ENCODE peak calls at places on chromosomes 7 and 10, in ten cellular contexts. N is SK-N-SH, Y is astrocyte of the spinal cord, I is fibroblast of mammary gland, G is RWPE1, P is epithelial cell of esophagus, M is progenitor cell of endocrine pancreas, C is hepatocyte, T is endothelial cell, V is kidney. R is an unnamed sample.

GRCh38 chr7:479948-480499 is 39.6 kb downstream of the PDGFA start:
- DNase-seq in I (no peak), C (no peak), P (peak; percentile 58), V (peak; percentile 72), Y (no peak), G (no peak), M (no peak), T (no peak), N (no peak), R (no peak)

GRCh38 chr10:91335147-91335546 is 75.0 kb upstream of the HECTD2 start:
- DNase-seq in P (peak; percentile 18), N (no peak), M (no peak), G (no peak), I (no peak), Y (no peak), C (no peak), T (no peak), V (no peak), R (no peak)

GRCh38 chr10:118564114-118564513 is 31.3 kb downstream of the PRLHR start:
- DNase-seq in T (no peak), V (no peak), P (no peak), I (no peak), G (no peak), Y (no peak), M (no peak), C (no peak), N (no peak), R (no peak)

GRCh38 chr7:22579961-22580360 is 80.0 kb upstream of the STEAP1B start:
- DNase-seq in N (no peak), I (no peak), P (no peak), T (no peak), M (no peak), G (no peak), V (no peak), C (no peak), Y (no peak), R (no peak)

GRCh38 chr7:101558742-101559325 is 70.3 kb downstream of the MYL10 start:
- DNase-seq in T (no peak), V (no peak), M (no peak), C (no peak), I (no peak), N (no peak), P (no peak), Y (no peak), G (no peak), R (no peak)

GRCh38 chr10:130498042-130498441 is 361.9 kb downstream of the GLRX3 start:
- DNase-seq in T (no peak), I (no peak), C (no peak), G (no peak), N (no peak), V (no peak), M (peak; percentile 6), P (no peak), Y (no peak), R (no peak)

GRCh38 chr10:17033529-17034250 is 95.9 kb downstream of the CUBN start:
- DNase-seq in M (no peak), T (no peak), N (no peak), V (no peak), Y (no peak), I (peak; percentile 72), P (no peak), G (no peak), C (no peak), R (peak; percentile 69)

GRCh38 chr7:14501436-14501835 is 401.1 kb downstream of the DGKB start:
- DNase-seq in P (peak; percentile 88), M (no peak), N (no peak), T (no peak), I (no peak), Y (no peak), C (no peak), V (no peak), G (no peak), R (no peak)

GRCh38 chr10:45052700-45053099 is 52.0 kb downstream of the ZNF22 start:
- DNase-seq in M (no peak), T (no peak), C (no peak), P (no peak), G (no peak), N (no peak), Y (no peak), V (no peak), I (no peak), R (peak; percentile 74)

GRCh38 chr7:1463685-1464223 is 4.5 kb upstream of the MICALL2 start:
- DNase-seq in N (no peak), I (peak; percentile 36), M (no peak), T (no peak), G (no peak), Y (no peak), P (no peak), C (no peak), V (no peak), R (no peak)

GRCh38 chr10:88901610-88902327 is 21.7 kb downstream of the STAMBPL1 start:
- DNase-seq in Y (peak; percentile 47), M (no peak), P (no peak), G (no peak), C (no peak), N (no peak), V (no peak), T (no peak), I (peak; percentile 71), R (peak; percentile 58)

GRCh38 chr10:101131962-101132635 is 999 bp downstream of the TLX1 start:
- DNase-seq in C (no peak), V (peak; percentile 61), Y (no peak), T (no peak), N (peak; percentile 49), G (no peak), P (no peak), M (no peak), I (no peak), R (no peak)

GRCh38 chr10:79234391-79235318 is 112.6 kb upstream of the PPIF start:
- DNase-seq in P (peak; percentile 52), V (no peak), I (peak; percentile 30), T (no peak), C (no peak), G (peak; percentile 50), N (no peak), Y (no peak), M (no peak), R (no peak)

GRCh38 chr10:27344568-27345454 is 104.2 kb upstream of the ACBD5 start:
- DNase-seq in T (no peak), N (no peak), G (no peak), M (no peak), Y (no peak), I (no peak), C (no peak), P (no peak), V (no peak), R (no peak)

GRCh38 chr7:156156734-156157408 is 344.6 kb upstream of the SHH start:
- DNase-seq in M (peak; percentile 34), V (peak; percentile 82), N (peak; percentile 43), C (peak; percentile 61), I (no peak), T (peak; percentile 42), G (peak; percentile 23), P (peak; percentile 1), Y (peak; percentile 20), R (no peak)
- TF ChIP-seq CTCF in M (peak; percentile 51), V (peak; percentile 45), N (peak; percentile 55), C (peak; percentile 37), I (no peak), T (no peak), G (no peak), P (no peak), Y (no peak), R (no peak)

DNA sequence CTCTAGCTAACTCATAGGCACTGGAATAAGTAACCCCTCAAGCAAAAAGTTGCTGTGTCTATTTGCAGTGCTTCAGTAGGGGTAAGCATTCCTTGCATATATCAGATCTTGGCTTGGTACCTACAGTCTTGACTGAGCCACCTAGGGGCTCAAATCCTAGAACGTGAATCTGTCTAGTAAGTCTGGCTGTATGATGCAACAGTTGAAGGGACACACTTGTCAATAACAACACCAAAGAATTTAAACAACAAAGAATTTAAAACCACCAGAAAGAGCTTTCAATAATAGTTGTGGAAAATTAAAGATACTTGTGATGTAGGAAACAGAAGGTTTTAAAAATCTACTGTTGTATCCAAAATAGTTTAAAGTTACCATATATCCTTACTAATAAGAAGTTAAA is 65.4 kb downstream of the EBLN1 start:
- DNase-seq in I (no peak), Y (no peak), M (no peak), T (no peak), N (no peak), V (no peak), C (no peak), G (no peak), P (no peak), R (no peak)
- TF ChIP-seq CTCF in I (no peak), Y (no peak), M (no peak), T (no peak), N (no peak), V (no peak), C (no peak), G (no peak), P (no peak), R (no peak)

DNA sequence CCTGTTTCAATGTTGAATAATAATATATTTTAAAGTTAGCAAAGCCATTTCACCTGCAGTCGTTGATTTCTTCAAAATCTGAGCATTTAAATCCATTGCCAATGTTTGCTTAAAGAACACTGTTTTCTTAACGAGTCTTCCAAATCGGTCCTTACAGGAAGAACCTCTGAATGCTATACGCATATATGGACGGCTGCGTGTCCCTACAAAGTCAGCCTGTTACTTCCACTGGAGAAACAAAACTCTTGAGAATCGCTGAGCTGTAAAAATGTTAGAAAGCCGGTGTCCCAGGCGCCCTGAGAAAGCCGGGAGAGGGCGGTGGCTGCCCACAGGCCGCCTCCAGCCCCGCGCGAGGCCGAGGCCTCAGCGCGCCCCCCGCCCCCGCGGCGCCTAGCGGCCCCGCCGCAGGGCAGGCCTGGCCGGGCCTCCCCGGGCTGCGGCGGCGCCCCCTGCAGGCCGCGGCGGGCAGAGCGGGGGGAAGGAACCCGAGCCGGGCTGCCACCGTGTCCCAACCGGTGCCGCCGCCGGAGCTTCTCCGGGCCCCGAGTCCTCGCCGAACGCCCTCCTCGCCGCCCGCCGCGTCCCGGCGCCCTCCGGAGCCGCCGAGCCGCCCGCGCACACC is at the start of gene FHIP2A:
- DNase-seq in C (peak; percentile 94), I (peak; percentile 63), N (peak; percentile 96), M (peak; percentile 85), V (peak; percentile 90), T (peak; percentile 94), P (peak; percentile 60), G (peak; percentile 77), Y (peak; percentile 68), R (peak; percentile 86)
- TF ChIP-seq CTCF in C (peak; percentile 43), I (no peak), N (peak; percentile 39), M (peak; percentile 65), V (peak; percentile 62), T (peak; percentile 66), P (peak; percentile 23), G (peak; percentile 96), Y (peak; percentile 50), R (peak; percentile 13)

DNA sequence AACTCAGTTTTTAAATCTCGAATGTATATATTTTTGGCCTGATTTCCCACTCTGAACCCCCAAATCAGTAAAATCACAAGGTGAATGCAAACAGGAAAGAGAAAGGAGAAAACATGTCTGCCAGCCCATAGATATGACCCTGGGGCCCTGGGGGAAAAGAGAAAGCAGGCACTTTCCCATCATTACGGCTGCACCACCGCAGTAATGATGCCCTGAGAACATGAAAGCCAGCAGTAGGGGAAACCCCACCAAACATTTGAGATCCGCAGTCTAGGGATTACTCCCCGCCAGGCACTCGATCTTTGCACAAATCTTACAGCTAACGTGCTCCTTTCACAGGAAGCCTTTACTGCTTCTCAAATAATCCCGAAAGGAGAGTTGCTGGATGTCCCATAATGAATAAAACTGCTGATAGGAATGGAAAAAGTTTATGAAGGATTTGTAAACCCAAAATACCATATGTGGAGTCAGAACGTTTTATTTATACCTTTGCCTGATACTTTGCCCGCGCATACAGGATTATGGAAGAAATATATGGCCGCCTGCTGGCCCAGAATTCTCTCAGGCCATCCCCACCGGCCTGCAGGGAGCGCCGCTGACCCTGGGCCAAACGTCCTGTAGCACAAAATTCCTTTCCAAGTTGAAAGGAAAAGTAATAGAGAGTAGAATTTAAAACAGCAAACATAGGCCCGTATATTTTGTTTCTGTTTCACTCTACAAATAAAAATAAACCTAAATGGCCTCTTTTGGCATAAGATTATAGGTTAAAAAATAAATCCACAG is 180.0 kb upstream of the INHBA start:
- DNase-seq in C (no peak), I (no peak), V (no peak), N (no peak), P (no peak), M (no peak), T (no peak), Y (no peak), G (no peak), R (no peak)
- TF ChIP-seq CTCF in C (no peak), I (no peak), V (no peak), N (peak; percentile 47), P (no peak), M (no peak), T (no peak), Y (no peak), G (no peak), R (no peak)